ENCODE peak calls at places on chromosomes 13 and 19, in five cellular contexts. One of them, this sample, is unnamed.

GRCh38 chr13:105202384-105202783 is 1333.1 kb downstream of the EFNB2 start:
- DNase-seq in HepG2: no peak
- DNase-seq in H1: no peak
- DNase-seq in NT2/D1: no peak
- DNase-seq in GM12878: no peak
- DNase-seq in this sample: peak

GRCh38 chr19:2274937-2275535 is 6.9 kb downstream of the PEAK3 start:
- DNase-seq in HepG2: peak
- DNase-seq in H1: peak
- DNase-seq in NT2/D1: no peak
- DNase-seq in GM12878: no peak
- DNase-seq in this sample: peak

GRCh38 chr13:99895428-99895998 is 76.1 kb downstream of the ZIC5 start:
- DNase-seq in HepG2: no peak
- DNase-seq in H1: no peak
- DNase-seq in NT2/D1: no peak
- DNase-seq in GM12878: no peak
- DNase-seq in this sample: no peak

GRCh38 chr13:32838985-32839384 is 177.2 kb upstream of the KL start:
- DNase-seq in HepG2: peak
- DNase-seq in H1: peak
- DNase-seq in NT2/D1: no peak
- DNase-seq in GM12878: no peak
- DNase-seq in this sample: no peak

GRCh38 chr13:31945202-31945978 is 86.2 kb upstream of the FRY start:
- DNase-seq in HepG2: no peak
- DNase-seq in H1: no peak
- DNase-seq in NT2/D1: no peak
- DNase-seq in GM12878: no peak
- DNase-seq in this sample: peak

GRCh38 chr13:50626031-50626643 is 217.4 kb downstream of the DLEU7 start:
- DNase-seq in HepG2: no peak
- DNase-seq in H1: no peak
- DNase-seq in NT2/D1: no peak
- DNase-seq in GM12878: no peak
- DNase-seq in this sample: no peak

GRCh38 chr19:32751066-32751465 is 31.5 kb downstream of the TDRD12 start:
- DNase-seq in HepG2: no peak
- DNase-seq in H1: no peak
- DNase-seq in NT2/D1: no peak
- DNase-seq in GM12878: no peak
- DNase-seq in this sample: no peak

GRCh38 chr19:1173160-1173844 is 766 bp downstream of the SBNO2 start:
- DNase-seq in HepG2: no peak
- DNase-seq in H1: no peak
- DNase-seq in NT2/D1: no peak
- DNase-seq in GM12878: no peak
- DNase-seq in this sample: no peak

GRCh38 chr13:77907653-77908341 is 10.8 kb downstream of the EDNRB start:
- DNase-seq in HepG2: no peak
- DNase-seq in H1: no peak
- DNase-seq in NT2/D1: no peak
- DNase-seq in GM12878: no peak
- DNase-seq in this sample: no peak

GRCh38 chr13:80755925-80756324 is 415.0 kb upstream of the SPRY2 start:
- DNase-seq in HepG2: no peak
- DNase-seq in H1: no peak
- DNase-seq in NT2/D1: no peak
- DNase-seq in GM12878: no peak
- DNase-seq in this sample: no peak

GRCh38 chr13:48216204-48216711 is 16.7 kb upstream of the ITM2B start:
- DNase-seq in HepG2: no peak
- DNase-seq in H1: no peak
- DNase-seq in NT2/D1: peak
- DNase-seq in GM12878: no peak
- DNase-seq in this sample: no peak

GRCh38 chr19:7860166-7860901 is 13.9 kb downstream of the PRR36 start:
- DNase-seq in HepG2: no peak
- DNase-seq in H1: no peak
- DNase-seq in NT2/D1: no peak
- DNase-seq in GM12878: no peak
- DNase-seq in this sample: no peak

GRCh38 chr13:71169125-71169524 is 697.9 kb downstream of the DACH1 start:
- DNase-seq in HepG2: no peak
- DNase-seq in H1: no peak
- DNase-seq in NT2/D1: no peak
- DNase-seq in GM12878: no peak
- DNase-seq in this sample: no peak

GRCh38 chr13:65926750-65927171 is 1303.4 kb downstream of the PCDH9 start:
- DNase-seq in HepG2: peak
- DNase-seq in H1: peak
- DNase-seq in NT2/D1: peak
- DNase-seq in GM12878: no peak
- DNase-seq in this sample: no peak

GRCh38 chr19:47027586-47028371 is 8.1 kb downstream of the NPAS1 start:
- DNase-seq in HepG2: no peak
- DNase-seq in H1: no peak
- DNase-seq in NT2/D1: no peak
- DNase-seq in GM12878: no peak
- DNase-seq in this sample: no peak

GRCh38 chr19:4295972-4296771 is 6.0 kb downstream of the TMIGD2 start:
- DNase-seq in HepG2: no peak
- DNase-seq in H1: no peak
- DNase-seq in NT2/D1: no peak
- DNase-seq in GM12878: no peak
- DNase-seq in this sample: no peak

GRCh38 chr13:30107536-30108136 is 199.7 kb downstream of the KATNAL1 start:
- DNase-seq in HepG2: no peak
- DNase-seq in H1: no peak
- DNase-seq in NT2/D1: no peak
- DNase-seq in GM12878: no peak
- DNase-seq in this sample: no peak

GRCh38 chr13:98822238-98822606 is 69.8 kb upstream of the SLC15A1 start:
- DNase-seq in HepG2: no peak
- DNase-seq in H1: no peak
- DNase-seq in NT2/D1: no peak
- DNase-seq in GM12878: no peak
- DNase-seq in this sample: no peak

GRCh38 chr13:113900646-113901045 is 36.8 kb upstream of the GAS6 start:
- DNase-seq in HepG2: no peak
- DNase-seq in H1: no peak
- DNase-seq in NT2/D1: no peak
- DNase-seq in GM12878: no peak
- DNase-seq in this sample: no peak

GRCh38 chr19:5246554-5247155 is 94.0 kb downstream of the PTPRS start:
- DNase-seq in HepG2: no peak
- DNase-seq in H1: no peak
- DNase-seq in NT2/D1: no peak
- DNase-seq in GM12878: no peak
- DNase-seq in this sample: no peak

GRCh38 chr13:37621811-37622361 is 23.3 kb upstream of the POSTN start:
- DNase-seq in HepG2: no peak
- DNase-seq in H1: no peak
- DNase-seq in NT2/D1: no peak
- DNase-seq in GM12878: no peak
- DNase-seq in this sample: no peak

GRCh38 chr13:29423050-29423449 is 172.4 kb downstream of the SLC7A1 start:
- DNase-seq in HepG2: no peak
- DNase-seq in H1: no peak
- DNase-seq in NT2/D1: peak
- DNase-seq in GM12878: no peak
- DNase-seq in this sample: no peak

GRCh38 chr13:113764793-113765190 is 5.8 kb downstream of the TMEM255B start:
- DNase-seq in HepG2: no peak
- DNase-seq in H1: no peak
- DNase-seq in NT2/D1: no peak
- DNase-seq in GM12878: no peak
- DNase-seq in this sample: no peak

GRCh38 chr13:99577934-99578917 is 77.0 kb downstream of the TM9SF2 start:
- DNase-seq in HepG2: peak
- DNase-seq in H1: no peak
- DNase-seq in NT2/D1: no peak
- DNase-seq in GM12878: no peak
- DNase-seq in this sample: no peak

GRCh38 chr19:1503089-1503924 is 9.5 kb downstream of the ADAMTSL5 start:
- DNase-seq in HepG2: no peak
- DNase-seq in H1: peak
- DNase-seq in NT2/D1: no peak
- DNase-seq in GM12878: no peak
- DNase-seq in this sample: peak

GRCh38 chr13:49622174-49622946 is 5.9 kb upstream of the ARL11 start:
- DNase-seq in HepG2: peak
- DNase-seq in H1: no peak
- DNase-seq in NT2/D1: no peak
- DNase-seq in GM12878: no peak
- DNase-seq in this sample: no peak

GRCh38 chr13:49652691-49653305 is 24.5 kb downstream of the ARL11 start:
- DNase-seq in HepG2: peak
- DNase-seq in H1: peak
- DNase-seq in NT2/D1: no peak
- DNase-seq in GM12878: no peak
- DNase-seq in this sample: peak

GRCh38 chr19:56252699-56253422 is 19.7 kb upstream of the EDDM13 start:
- DNase-seq in HepG2: peak
- DNase-seq in H1: peak
- DNase-seq in NT2/D1: peak
- DNase-seq in GM12878: no peak
- DNase-seq in this sample: peak

DNA sequence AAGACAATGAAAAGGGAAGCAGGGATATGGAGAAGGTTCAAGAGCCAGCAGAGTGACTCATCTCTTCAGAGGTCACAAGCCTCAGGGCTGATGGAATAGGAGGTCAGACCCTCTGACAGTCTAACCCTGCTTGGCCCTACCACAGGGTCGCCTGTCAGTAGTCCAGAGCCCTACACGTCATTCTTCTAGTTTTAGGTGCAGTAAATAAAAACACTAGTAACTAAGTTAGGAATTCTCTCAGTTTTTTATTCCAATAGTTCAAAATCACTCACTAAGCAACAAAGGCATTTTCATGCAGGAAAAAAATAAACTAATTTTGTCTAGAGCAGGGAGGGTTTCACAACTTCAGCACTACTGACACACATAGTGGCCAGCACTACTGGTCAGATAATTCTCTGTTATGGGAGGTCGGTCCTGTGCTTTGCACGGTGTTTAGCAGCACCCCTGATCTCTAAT is 27.2 kb downstream of the FOXO1 start:
- DNase-seq in HepG2: peak
- DNase-seq in H1: no peak
- DNase-seq in NT2/D1: no peak
- DNase-seq in GM12878: no peak
- DNase-seq in this sample: no peak
- TF ChIP-seq SUZ12 in HepG2: no peak
- TF ChIP-seq SUZ12 in H1: no peak
- TF ChIP-seq SUZ12 in NT2/D1: no peak
- TF ChIP-seq SUZ12 in GM12878: no peak
- TF ChIP-seq SUZ12 in this sample: no peak

DNA sequence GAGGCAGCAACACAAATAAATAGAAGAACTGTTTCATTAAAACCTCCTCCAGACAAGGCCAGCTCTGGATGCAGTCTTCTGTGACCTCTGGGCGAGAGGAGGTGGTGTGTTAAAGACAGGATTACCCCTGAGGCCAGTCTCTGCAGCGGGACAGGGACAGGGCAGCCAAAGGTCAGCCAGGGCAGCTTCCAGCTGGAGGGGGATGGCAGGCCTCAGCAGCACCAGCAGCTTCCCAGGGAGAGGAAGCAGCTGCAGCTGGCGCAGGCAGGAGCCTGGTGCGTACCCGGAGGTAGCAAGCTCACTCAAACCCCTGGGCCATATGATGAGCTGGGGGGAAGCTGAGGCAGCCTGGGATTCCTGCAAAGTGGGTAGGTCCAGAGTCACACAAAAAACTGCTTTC is 238.1 kb upstream of the MAB21L1 start:
- DNase-seq in HepG2: no peak
- DNase-seq in H1: peak
- DNase-seq in NT2/D1: no peak
- DNase-seq in GM12878: no peak
- DNase-seq in this sample: no peak
- TF ChIP-seq SUZ12 in HepG2: no peak
- TF ChIP-seq SUZ12 in H1: no peak
- TF ChIP-seq SUZ12 in NT2/D1: no peak
- TF ChIP-seq SUZ12 in GM12878: no peak
- TF ChIP-seq SUZ12 in this sample: no peak

GRCh38 chr13:112693831-112694497 is 4.1 kb downstream of the ATP11A start:
- DNase-seq in HepG2: no peak
- DNase-seq in H1: no peak
- DNase-seq in NT2/D1: no peak
- DNase-seq in GM12878: no peak
- DNase-seq in this sample: no peak
- TF ChIP-seq SUZ12 in HepG2: no peak
- TF ChIP-seq SUZ12 in H1: no peak
- TF ChIP-seq SUZ12 in NT2/D1: no peak
- TF ChIP-seq SUZ12 in GM12878: no peak
- TF ChIP-seq SUZ12 in this sample: no peak

GRCh38 chr19:41753936-41754529 is 1.3 kb upstream of the CEACAM6 start:
- DNase-seq in HepG2: peak
- DNase-seq in H1: peak
- DNase-seq in NT2/D1: no peak
- DNase-seq in GM12878: no peak
- DNase-seq in this sample: peak
- TF ChIP-seq SUZ12 in HepG2: no peak
- TF ChIP-seq SUZ12 in H1: no peak
- TF ChIP-seq SUZ12 in NT2/D1: no peak
- TF ChIP-seq SUZ12 in GM12878: no peak
- TF ChIP-seq SUZ12 in this sample: no peak

GRCh38 chr13:23067129-23067528 is 113.7 kb upstream of the SGCG start:
- DNase-seq in HepG2: no peak
- DNase-seq in H1: no peak
- DNase-seq in NT2/D1: no peak
- DNase-seq in GM12878: no peak
- DNase-seq in this sample: no peak

GRCh38 chr13:23074054-23074805 is 106.5 kb upstream of the SGCG start:
- DNase-seq in HepG2: no peak
- DNase-seq in H1: no peak
- DNase-seq in NT2/D1: no peak
- DNase-seq in GM12878: no peak
- DNase-seq in this sample: no peak

GRCh38 chr13:23069571-23069970 is 111.2 kb upstream of the SGCG start:
- DNase-seq in HepG2: no peak
- DNase-seq in H1: no peak
- DNase-seq in NT2/D1: no peak
- DNase-seq in GM12878: no peak
- DNase-seq in this sample: no peak
- TF ChIP-seq SUZ12 in HepG2: no peak
- TF ChIP-seq SUZ12 in H1: no peak
- TF ChIP-seq SUZ12 in NT2/D1: no peak
- TF ChIP-seq SUZ12 in GM12878: no peak
- TF ChIP-seq SUZ12 in this sample: no peak

DNA sequence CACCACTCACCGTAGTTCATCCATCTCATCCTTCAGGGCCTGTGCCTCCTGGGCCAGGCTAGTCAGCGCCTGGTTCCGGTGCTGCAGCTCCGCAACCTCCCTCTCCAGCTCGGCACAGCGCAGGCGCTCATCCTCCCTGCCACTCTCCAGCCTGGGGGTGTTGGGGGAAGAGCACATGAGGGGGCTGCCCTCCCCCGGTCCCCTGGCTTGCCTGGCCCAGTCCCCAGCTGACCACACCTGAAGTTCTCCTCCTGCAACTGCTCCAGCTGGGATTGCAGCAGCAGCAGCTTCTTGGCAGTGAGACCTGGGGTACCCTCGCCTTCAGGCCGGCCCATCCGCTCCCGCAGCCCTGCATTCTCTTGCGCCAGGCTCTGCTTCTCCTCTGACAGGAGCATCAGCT is 4.4 kb downstream of the HOOK2 start:
- DNase-seq in HepG2: no peak
- DNase-seq in H1: no peak
- DNase-seq in NT2/D1: no peak
- DNase-seq in GM12878: no peak
- DNase-seq in this sample: no peak
- TF ChIP-seq SUZ12 in HepG2: no peak
- TF ChIP-seq SUZ12 in H1: no peak
- TF ChIP-seq SUZ12 in NT2/D1: no peak
- TF ChIP-seq SUZ12 in GM12878: no peak
- TF ChIP-seq SUZ12 in this sample: no peak